ENCODE peak calls at places on chromosomes 2 and 18, in four cellular contexts. O is pancreas, D is upper lobe of right lung, F is HL-60. P is an unnamed sample.

GRCh38 chr2:159266554-159266953 is 19.9 kb downstream of the WDSUB1 start:
- DNase-seq in O (no peak), D (no peak), F (no peak), P (no peak)

GRCh38 chr2:189254268-189254883 is 74.8 kb upstream of the COL5A2 start:
- DNase-seq in O (no peak), D (no peak), F (no peak), P (no peak)

GRCh38 chr2:164061129-164061746 is 325.4 kb upstream of the FIGN start:
- DNase-seq in O (peak), D (no peak), F (peak), P (peak)

GRCh38 chr18:29874519-29875098 is 1167.9 kb downstream of the DSC3 start:
- DNase-seq in O (peak), D (no peak), F (peak), P (no peak)

GRCh38 chr2:79591281-79591680 is 78.4 kb downstream of the CTNNA2 start:
- DNase-seq in O (no peak), D (no peak), F (no peak), P (no peak)

GRCh38 chr18:5424903-5425302 is 118.9 kb downstream of the EPB41L3 start:
- DNase-seq in O (no peak), D (no peak), F (peak), P (no peak)

GRCh38 chr2:124810132-124810531 is 785.0 kb downstream of the CNTNAP5 start:
- DNase-seq in O (no peak), D (no peak), F (no peak), P (peak)

GRCh38 chr18:34697233-34697632 is 12.9 kb upstream of the DTNA start:
- DNase-seq in O (no peak), D (no peak), F (no peak), P (no peak)

GRCh38 chr2:130150181-130151144 is 5.6 kb upstream of the CCDC74B start:
- DNase-seq in O (no peak), D (peak), F (no peak), P (no peak)

GRCh38 chr2:236052206-236052605 is 116.0 kb downstream of the GBX2 start:
- DNase-seq in O (no peak), D (no peak), F (no peak), P (no peak)

GRCh38 chr18:32899819-32900218 is 127.0 kb upstream of the KLHL14 start:
- DNase-seq in O (no peak), D (no peak), F (no peak), P (no peak)

GRCh38 chr18:50218432-50219197 is 23.7 kb upstream of the MYO5B start:
- DNase-seq in O (peak), D (no peak), F (no peak), P (peak)

GRCh38 chr2:143885461-143885860 is 634.5 kb downstream of the ZEB2 start:
- DNase-seq in O (no peak), D (no peak), F (no peak), P (no peak)

GRCh38 chr2:84078466-84078865 is 380.6 kb downstream of the SUCLG1 start:
- DNase-seq in O (no peak), D (no peak), F (no peak), P (no peak)

GRCh38 chr2:134331081-134331480 is 77.2 kb downstream of the MGAT5 start:
- DNase-seq in O (no peak), D (no peak), F (no peak), P (no peak)

GRCh38 chr2:16241166-16242160 is 301.1 kb downstream of the MYCN start:
- DNase-seq in O (no peak), D (no peak), F (no peak), P (no peak)

GRCh38 chr2:129575880-129576279 is 403.6 kb upstream of the RAB6C start:
- DNase-seq in O (no peak), D (no peak), F (no peak), P (no peak)

GRCh38 chr2:19120941-19121750 is 237.3 kb downstream of the OSR1 start:
- DNase-seq in O (no peak), D (no peak), F (no peak), P (peak)

GRCh38 chr2:77210725-77211124 is 311.5 kb downstream of the LRRTM4 start:
- DNase-seq in O (no peak), D (no peak), F (no peak), P (no peak)

GRCh38 chr2:186966015-186966414 is 117.0 kb upstream of the ZSWIM2 start:
- DNase-seq in O (no peak), D (no peak), F (no peak), P (no peak)

GRCh38 chr18:37398248-37398920 is 167.2 kb downstream of the CELF4 start:
- DNase-seq in O (no peak), D (no peak), F (no peak), P (no peak)

GRCh38 chr2:122692400-122693083 is 937.1 kb downstream of the TSN start:
- DNase-seq in O (no peak), D (no peak), F (no peak), P (no peak)

GRCh38 chr18:50836521-50836957 is 16.7 kb upstream of the MRO start:
- DNase-seq in O (peak), D (no peak), F (peak), P (no peak)

GRCh38 chr2:77484026-77484425 is 38.1 kb downstream of the LRRTM4 start:
- DNase-seq in O (no peak), D (no peak), F (no peak), P (no peak)

GRCh38 chr2:217972490-217972889 is 30.3 kb downstream of the TNS1 start:
- DNase-seq in O (no peak), D (peak), F (no peak), P (peak)

GRCh38 chr2:152584301-152584700 is 133.0 kb downstream of the PRPF40A start:
- DNase-seq in O (no peak), D (no peak), F (no peak), P (no peak)

GRCh38 chr18:46627136-46627535 is 29.9 kb downstream of the LOXHD1 start:
- DNase-seq in O (no peak), D (no peak), F (no peak), P (no peak)

GRCh38 chr2:202758638-202759037 is 112.9 kb downstream of the ICA1L start:
- DNase-seq in O (no peak), D (no peak), F (no peak), P (no peak)

GRCh38 chr2:202758128-202758527 is 113.4 kb downstream of the ICA1L start:
- DNase-seq in O (no peak), D (no peak), F (no peak), P (no peak)

GRCh38 chr2:202757339-202757738 is 114.2 kb downstream of the ICA1L start:
- DNase-seq in O (no peak), D (no peak), F (no peak), P (no peak)

GRCh38 chr2:202762546-202762945 is 109.0 kb downstream of the ICA1L start:
- DNase-seq in O (no peak), D (no peak), F (no peak), P (no peak)

DNA sequence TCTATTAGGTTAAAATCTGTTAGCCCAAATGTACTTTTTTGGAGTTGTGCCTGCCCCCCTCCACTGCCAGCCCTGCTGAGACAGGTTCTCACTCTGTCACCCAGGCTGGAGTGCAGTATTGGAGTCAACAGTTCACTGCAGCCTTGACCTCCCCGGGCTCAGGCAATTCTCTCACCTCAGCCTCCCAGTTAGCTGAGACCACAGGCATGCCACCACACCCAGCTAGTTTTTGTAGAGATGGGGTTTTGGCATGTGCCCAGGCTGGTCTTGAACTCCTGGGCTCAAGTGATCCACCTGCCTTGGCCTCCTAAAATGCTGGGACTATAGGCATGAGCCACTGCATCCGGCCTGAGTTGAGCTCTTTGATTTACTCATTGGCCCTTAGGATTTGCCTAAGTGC is 110.7 kb downstream of the ICA1L start:
- DNase-seq in O (no peak), D (no peak), F (no peak), P (no peak)
- H3K4me3 ChIP-seq in O (no peak), D (no peak), F (no peak), P (no peak)

GRCh38 chr2:60858897-60859311 is 22.5 kb upstream of the REL start:
- DNase-seq in O (no peak), D (no peak), F (no peak), P (no peak)

GRCh38 chr2:60862642-60863041 is 18.7 kb upstream of the REL start:
- DNase-seq in O (no peak), D (no peak), F (no peak), P (no peak)

GRCh38 chr2:60857025-60857424 is 24.3 kb upstream of the REL start:
- DNase-seq in O (no peak), D (no peak), F (no peak), P (no peak)

GRCh38 chr2:60867007-60867406 is 14.4 kb upstream of the REL start:
- DNase-seq in O (no peak), D (no peak), F (no peak), P (no peak)

GRCh38 chr2:60861736-60862135 is 19.6 kb upstream of the REL start:
- DNase-seq in O (no peak), D (no peak), F (no peak), P (no peak)
- H3K4me3 ChIP-seq in O (no peak), D (no peak), F (no peak), P (no peak)

GRCh38 chr18:21548647-21549046 is 51.9 kb downstream of the ESCO1 start:
- DNase-seq in O (no peak), D (no peak), F (no peak), P (no peak)

GRCh38 chr18:21550510-21550970 is 50.0 kb downstream of the ESCO1 start:
- DNase-seq in O (no peak), D (no peak), F (no peak), P (no peak)

GRCh38 chr18:21546423-21546822 is 54.1 kb downstream of the ESCO1 start:
- DNase-seq in O (no peak), D (no peak), F (no peak), P (no peak)
- H3K4me3 ChIP-seq in O (no peak), D (no peak), F (no peak), P (no peak)

GRCh38 chr2:86225581-86225980 is 26.3 kb downstream of the MRPL35 start:
- DNase-seq in O (no peak), D (no peak), F (peak), P (no peak)

GRCh38 chr2:86224645-86225355 is 25.5 kb downstream of the MRPL35 start:
- DNase-seq in O (no peak), D (no peak), F (no peak), P (no peak)

GRCh38 chr2:86221066-86221684 is 21.9 kb downstream of the MRPL35 start:
- DNase-seq in O (peak), D (no peak), F (peak), P (peak)

GRCh38 chr2:86223682-86224560 is 24.7 kb downstream of the MRPL35 start:
- DNase-seq in O (no peak), D (no peak), F (no peak), P (peak)

DNA sequence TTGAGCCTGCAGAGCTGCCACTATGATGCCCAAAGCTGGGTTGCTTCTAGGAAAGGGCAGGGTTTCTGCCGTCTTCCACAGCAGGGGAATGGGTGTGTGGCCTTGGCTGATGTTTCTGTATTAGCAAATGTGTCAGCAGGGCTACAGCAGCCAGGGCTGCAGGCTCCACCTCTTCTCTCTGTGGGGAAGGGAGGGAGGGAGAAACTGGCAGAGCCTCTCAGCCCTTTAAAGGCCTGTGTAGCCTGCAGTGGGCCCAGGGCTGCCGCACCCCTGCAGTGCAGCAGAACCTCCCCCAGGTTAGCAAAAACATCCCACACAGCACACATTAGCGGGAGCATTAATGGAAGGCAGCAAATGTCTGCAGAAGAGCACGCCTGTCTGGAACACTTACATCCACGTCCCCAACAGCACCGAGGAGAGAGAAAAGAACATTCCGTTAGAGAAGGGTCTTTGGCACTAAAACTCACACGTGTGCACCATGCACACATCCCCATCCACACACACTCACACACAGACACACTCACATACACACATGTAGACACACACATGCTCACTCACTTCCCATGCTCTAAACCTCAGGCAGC is 23.9 kb downstream of the MRPL35 start:
- DNase-seq in O (peak), D (no peak), F (no peak), P (peak)
- H3K4me3 ChIP-seq in O (no peak), D (no peak), F (no peak), P (no peak)

GRCh38 chr2:207504513-207505171 is 25.1 kb upstream of the CREB1 start:
- DNase-seq in O (no peak), D (no peak), F (no peak), P (peak)

GRCh38 chr2:207506426-207506825 is 23.3 kb upstream of the CREB1 start:
- DNase-seq in O (no peak), D (no peak), F (no peak), P (no peak)

GRCh38 chr2:207505728-207506127 is 24.0 kb upstream of the CREB1 start:
- DNase-seq in O (no peak), D (no peak), F (peak), P (no peak)

GRCh38 chr2:207503234-207503633 is 26.5 kb upstream of the CREB1 start:
- DNase-seq in O (no peak), D (no peak), F (no peak), P (no peak)

GRCh38 chr2:207505180-207505579 is 24.6 kb upstream of the CREB1 start:
- DNase-seq in O (no peak), D (no peak), F (no peak), P (no peak)
- H3K4me3 ChIP-seq in O (no peak), D (no peak), F (no peak), P (no peak)

GRCh38 chr18:55858661-55859111 is 270.7 kb upstream of the TCF4 start:
- DNase-seq in O (no peak), D (no peak), F (no peak), P (no peak)
- H3K4me3 ChIP-seq in O (no peak), D (no peak), F (no peak), P (no peak)

GRCh38 chr18:13823707-13824395 is at the start of gene MC5R:
- DNase-seq in O (peak), D (peak), F (peak), P (peak)
- H3K4me3 ChIP-seq in O (peak), D (peak), F (peak), P (peak)

P was measured in testis.